ENCODE peak calls at places on chromosomes 16 and 17, in four cellular contexts. Q is uterus, L is AG10803, A is progenitor cell of endocrine pancreas. E is an unnamed sample.

GRCh38 chr16:5451641-5452040 is 354.0 kb upstream of the EEF2KMT start:
- DNase-seq in Q (no peak), L (no peak), A (no peak), E (no peak)

GRCh38 chr17:73191443-73192218 is 1.2 kb upstream of the COG1 start:
- DNase-seq in A (no peak), L (peak), Q (peak), E (peak)

GRCh38 chr16:19173059-19173458 is 5.0 kb downstream of the SYT17 start:
- DNase-seq in A (no peak), Q (no peak), L (no peak), E (no peak)

GRCh38 chr16:30033270-30033669 is 2.2 kb upstream of the TLCD3B start:
- DNase-seq in Q (no peak), L (no peak), A (no peak), E (no peak)

GRCh38 chr16:3971261-3971660 is 90.7 kb upstream of the CREBBP start:
- DNase-seq in Q (no peak), L (peak), A (no peak), E (no peak)

GRCh38 chr17:69473801-69474170 is 59.3 kb downstream of the MAP2K6 start:
- DNase-seq in Q (no peak), A (no peak), L (peak), E (no peak)

GRCh38 chr17:9900744-9901143 is 4.3 kb downstream of the RCVRN start:
- DNase-seq in Q (peak), A (no peak), L (peak), E (no peak)

GRCh38 chr17:46885956-46886663 is 34.7 kb downstream of the WNT9B start:
- DNase-seq in A (no peak), Q (no peak), L (no peak), E (no peak)

GRCh38 chr16:11149011-11149616 is 106.9 kb downstream of the SOCS1 start:
- DNase-seq in Q (no peak), L (no peak), A (no peak), E (no peak)

GRCh38 chr17:43854498-43854897 is 7.5 kb downstream of the CD300LG start:
- DNase-seq in L (no peak), A (no peak), Q (no peak), E (no peak)

GRCh38 chr17:33871720-33872535 is 383.2 kb upstream of the CCL2 start:
- DNase-seq in Q (no peak), L (peak), A (no peak), E (no peak)

GRCh38 chr17:36602924-36603384 is 1.6 kb downstream of the MRM1 start:
- DNase-seq in Q (peak), L (peak), A (peak), E (peak)

GRCh38 chr16:56637814-56638750 is at the start of gene MT1A:
- DNase-seq in A (no peak), Q (peak), L (peak), E (peak)

DNA sequence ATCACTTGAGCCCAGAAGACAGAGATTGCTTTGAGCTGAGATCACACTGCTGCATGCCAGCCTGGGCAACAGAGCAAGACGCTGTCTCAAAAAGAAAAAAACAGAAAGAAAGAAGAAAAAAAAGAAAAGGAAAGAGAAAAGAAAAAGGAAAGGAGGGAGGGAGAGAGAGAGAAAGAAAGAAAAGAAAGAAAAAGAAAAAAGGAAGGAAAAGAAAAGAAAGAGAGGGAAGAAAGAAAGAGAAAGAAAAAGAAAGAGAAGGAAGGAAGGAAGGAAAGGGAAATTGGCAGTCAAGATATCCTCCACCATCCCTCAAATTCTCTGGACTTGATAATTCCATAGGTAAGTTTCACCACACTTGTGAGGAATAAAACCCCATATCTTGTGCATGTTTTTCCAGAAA is 71.4 kb upstream of the WSB1 start:
- DNase-seq in Q (no peak), L (no peak), A (no peak), E (no peak)
- TF ChIP-seq CTCF in Q (no peak), L (no peak), A (no peak), E (no peak)

GRCh38 chr17:74432484-74433391 is 850 bp downstream of the GPRC5C start:
- DNase-seq in L (no peak), A (no peak), Q (no peak), E (peak)
- TF ChIP-seq CTCF in L (no peak), A (no peak), Q (no peak), E (no peak)

DNA sequence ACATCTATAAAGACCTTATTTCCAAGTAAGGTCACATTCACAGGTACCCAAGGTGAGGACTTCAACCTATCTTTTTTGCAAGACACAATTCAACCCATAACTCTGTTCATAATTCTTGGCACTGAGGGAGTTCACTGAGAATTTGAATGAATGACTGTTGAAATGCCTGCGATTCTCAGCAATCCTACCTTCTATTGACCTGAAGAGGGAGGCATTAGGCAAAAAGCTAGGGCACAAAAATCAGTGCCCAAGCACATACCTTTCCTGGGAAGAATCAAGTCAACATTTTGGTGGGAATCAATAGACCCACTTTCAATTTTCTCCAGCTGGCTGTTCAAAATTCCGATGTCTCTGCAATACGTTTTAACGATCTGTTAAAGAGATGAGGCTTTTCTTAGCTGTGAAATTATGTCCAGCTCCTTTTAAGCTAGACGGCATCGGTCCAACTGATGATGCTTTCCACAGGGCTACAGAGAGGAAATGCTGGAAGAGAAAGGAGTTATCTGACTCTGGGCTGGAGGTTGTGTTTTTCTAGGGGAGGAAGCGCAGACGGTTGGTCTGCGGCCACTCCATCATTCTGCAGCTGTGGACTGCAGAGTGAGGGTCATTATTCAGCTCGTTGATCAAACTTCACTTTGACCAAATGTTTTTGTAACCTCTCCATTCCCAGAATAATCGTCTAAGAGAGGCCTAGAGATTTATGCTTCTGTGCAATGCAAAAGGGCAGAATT is 25.1 kb downstream of the BCO1 start:
- DNase-seq in A (no peak), L (no peak), Q (peak), E (no peak)
- TF ChIP-seq CTCF in A (peak), L (peak), Q (no peak), E (no peak)

DNA sequence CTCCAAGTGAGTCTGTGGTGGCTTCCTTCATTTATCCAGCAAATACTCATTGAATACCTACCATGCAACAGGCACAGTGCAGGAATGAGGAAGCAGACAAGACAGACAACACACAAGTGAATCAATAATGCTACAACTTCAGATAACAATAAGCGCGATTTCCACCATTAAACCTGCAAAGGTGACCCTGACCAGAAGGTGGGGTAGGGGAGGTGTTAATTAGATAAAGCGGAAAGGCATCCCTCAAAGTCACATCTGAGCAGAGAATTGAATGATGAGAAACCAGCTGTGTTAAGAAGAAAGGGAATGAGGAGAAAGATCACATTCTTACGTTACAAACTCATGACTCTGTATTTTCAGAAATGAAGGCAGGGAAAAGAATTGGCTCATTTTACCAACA is 26.3 kb downstream of the ZZEF1 start:
- DNase-seq in A (no peak), L (no peak), Q (no peak), E (no peak)
- TF ChIP-seq CTCF in A (peak), L (no peak), Q (no peak), E (no peak)

GRCh38 chr17:7910711-7911110 is 5.4 kb downstream of the RNF227 start:
- DNase-seq in Q (no peak), L (no peak), A (no peak), E (no peak)

GRCh38 chr17:7914771-7915610 is 1.1 kb downstream of the RNF227 start:
- DNase-seq in L (peak), A (no peak), Q (peak), E (no peak)

GRCh38 chr17:7915611-7916382 is at the start of gene RNF227:
- DNase-seq in Q (peak), A (peak), L (peak), E (peak)

GRCh38 chr17:7910281-7910680 is 5.8 kb downstream of the RNF227 start:
- DNase-seq in Q (no peak), A (no peak), L (no peak), E (no peak)

GRCh38 chr17:7912927-7913524 is 3.1 kb downstream of the RNF227 start:
- DNase-seq in Q (no peak), A (no peak), L (peak), E (peak)
- TF ChIP-seq CTCF in Q (peak), A (peak), L (peak), E (peak)

GRCh38 chr16:84268661-84269060 is 26.0 kb upstream of the WFDC1 start:
- DNase-seq in Q (no peak), L (no peak), A (no peak), E (no peak)
- TF ChIP-seq CTCF in Q (no peak), L (no peak), A (no peak), E (no peak)

E was measured in nephron progenitor cell.